ENCODE peak calls at places on chromosome 22, in seven cellular contexts. D is transverse colon, X is ovary, C is HepG2, Y is A549, I is stomach, O is suprapubic skin. F is an unnamed sample.

GRCh38 chr22:37228106-37229011 is 15.7 kb downstream of the RAC2 start:
- DNase-seq in X (no peak), C (no peak), O (no peak), I (no peak), D (peak), Y (no peak), F (no peak)

GRCh38 chr22:17706947-17707346 is 67.3 kb downstream of the BID start:
- DNase-seq in O (no peak), C (no peak), D (no peak), I (no peak), X (no peak), Y (no peak), F (no peak)

GRCh38 chr22:36303874-36304273 is 50.9 kb downstream of the APOL1 start:
- DNase-seq in Y (no peak), X (no peak), D (peak), O (no peak), I (peak), C (no peak), F (peak)

GRCh38 chr22:49361164-49361563 is 466.5 kb downstream of the BRD1 start:
- DNase-seq in X (no peak), Y (no peak), I (no peak), D (no peak), O (no peak), C (no peak), F (no peak)

GRCh38 chr22:18952022-18952421 is 15.9 kb upstream of the PRODH start:
- DNase-seq in X (peak), Y (no peak), C (no peak), I (no peak), O (peak), D (no peak), F (peak)

GRCh38 chr22:23401910-23402274 is 178.2 kb downstream of the IGLL1 start:
- DNase-seq in D (no peak), I (no peak), O (peak), Y (no peak), C (no peak), X (no peak), F (no peak)

GRCh38 chr22:37464181-37464580 is 22.0 kb downstream of the MFNG start:
- DNase-seq in X (no peak), Y (no peak), O (no peak), I (no peak), C (no peak), D (peak), F (no peak)

GRCh38 chr22:35629406-35630234 is 12.5 kb upstream of the MB start:
- DNase-seq in O (peak), C (no peak), D (peak), Y (peak), I (peak), X (peak), F (no peak)

GRCh38 chr22:46835288-46835687 is 72.8 kb downstream of the TBC1D22A start:
- DNase-seq in O (no peak), Y (no peak), I (no peak), C (no peak), X (no peak), D (no peak), F (no peak)

GRCh38 chr22:35754761-35755160 is 37.1 kb downstream of the APOL5 start:
- DNase-seq in C (no peak), Y (no peak), O (no peak), D (no peak), I (no peak), X (no peak), F (no peak)

GRCh38 chr22:47298017-47298820 is 535.8 kb downstream of the TBC1D22A start:
- DNase-seq in I (no peak), C (no peak), Y (no peak), O (no peak), D (no peak), X (no peak), F (no peak)

GRCh38 chr22:37197451-37198289 is 9.6 kb upstream of the C1QTNF6 start:
- DNase-seq in O (peak), D (peak), X (peak), I (peak), Y (peak), C (peak), F (no peak)

GRCh38 chr22:22687638-22688500 is 43.5 kb downstream of the GGTLC2 start:
- DNase-seq in Y (no peak), X (peak), D (peak), I (peak), C (peak), O (no peak), F (no peak)

GRCh38 chr22:33487041-33487716 is 429.0 kb upstream of the SYN3 start:
- DNase-seq in I (no peak), D (no peak), Y (no peak), X (no peak), O (no peak), C (no peak), F (no peak)

GRCh38 chr22:49032821-49033220 is 794.9 kb downstream of the BRD1 start:
- DNase-seq in O (no peak), X (no peak), D (no peak), Y (no peak), C (no peak), I (no peak), F (no peak)

GRCh38 chr22:46864314-46865051 is 102.0 kb downstream of the TBC1D22A start:
- DNase-seq in O (no peak), I (no peak), Y (no peak), C (peak), D (no peak), X (no peak), F (no peak)

GRCh38 chr22:17811119-17811518 is 36.9 kb upstream of the BID start:
- DNase-seq in C (no peak), D (no peak), X (no peak), I (no peak), Y (no peak), O (no peak), F (no peak)

GRCh38 chr22:46180370-46181137 is 30.2 kb downstream of the PPARA start:
- DNase-seq in D (no peak), O (no peak), X (no peak), I (no peak), Y (no peak), C (no peak), F (no peak)

GRCh38 chr22:19770349-19771220 is 10.0 kb downstream of the TBX1 start:
- DNase-seq in C (no peak), Y (no peak), D (no peak), X (no peak), O (no peak), I (no peak), F (peak)

GRCh38 chr22:48605856-48606255 is 1221.8 kb downstream of the BRD1 start:
- DNase-seq in I (no peak), Y (peak), C (peak), D (no peak), X (peak), O (no peak), F (no peak)

GRCh38 chr22:48234011-48234410 is 1471.6 kb downstream of the TBC1D22A start:
- DNase-seq in X (no peak), D (no peak), Y (no peak), C (no peak), O (no peak), I (peak), F (no peak)

GRCh38 chr22:43295173-43295572 is 48.0 kb downstream of the SCUBE1 start:
- DNase-seq in I (no peak), Y (no peak), O (no peak), C (no peak), X (no peak), D (no peak), F (peak)

GRCh38 chr22:49548356-49549202 is 279.1 kb downstream of the BRD1 start:
- DNase-seq in X (no peak), I (no peak), D (no peak), Y (no peak), O (peak), C (peak), F (peak)

GRCh38 chr22:19120829-19121630 is 1.2 kb downstream of the DGCR2 start:
- DNase-seq in O (no peak), Y (peak), C (peak), X (no peak), D (peak), I (peak), F (peak)

GRCh38 chr22:37037669-37038068 is 13.9 kb upstream of the KCTD17 start:
- DNase-seq in X (no peak), C (no peak), D (no peak), O (no peak), I (no peak), Y (no peak), F (no peak)

GRCh38 chr22:47996446-47996857 is 1234.0 kb downstream of the TBC1D22A start:
- DNase-seq in C (no peak), O (no peak), D (peak), Y (no peak), I (no peak), X (no peak), F (no peak)

GRCh38 chr22:50536231-50536630 is 6.4 kb upstream of the TYMP start:
- DNase-seq in Y (no peak), O (no peak), X (no peak), C (no peak), D (no peak), I (no peak), F (no peak)

GRCh38 chr22:35116269-35116668 is 50.3 kb downstream of the ISX start:
- DNase-seq in I (no peak), C (no peak), Y (no peak), D (peak), O (no peak), X (no peak), F (no peak)

GRCh38 chr22:37802310-37803194 is 5.2 kb upstream of the GCAT start:
- DNase-seq in X (peak), C (peak), I (peak), Y (no peak), D (peak), O (no peak), F (peak)

GRCh38 chr22:23404689-23405365 is 175.3 kb downstream of the IGLL1 start:
- DNase-seq in I (peak), D (no peak), X (no peak), Y (no peak), O (peak), C (peak), F (no peak)

GRCh38 chr22:20244250-20244648 is 23.9 kb downstream of the RTN4R start:
- DNase-seq in X (no peak), Y (no peak), C (no peak), I (no peak), D (no peak), O (no peak), F (peak)

GRCh38 chr22:49392247-49392646 is 435.4 kb downstream of the BRD1 start:
- DNase-seq in Y (no peak), D (no peak), I (no peak), O (no peak), X (no peak), C (no peak), F (no peak)

DNA sequence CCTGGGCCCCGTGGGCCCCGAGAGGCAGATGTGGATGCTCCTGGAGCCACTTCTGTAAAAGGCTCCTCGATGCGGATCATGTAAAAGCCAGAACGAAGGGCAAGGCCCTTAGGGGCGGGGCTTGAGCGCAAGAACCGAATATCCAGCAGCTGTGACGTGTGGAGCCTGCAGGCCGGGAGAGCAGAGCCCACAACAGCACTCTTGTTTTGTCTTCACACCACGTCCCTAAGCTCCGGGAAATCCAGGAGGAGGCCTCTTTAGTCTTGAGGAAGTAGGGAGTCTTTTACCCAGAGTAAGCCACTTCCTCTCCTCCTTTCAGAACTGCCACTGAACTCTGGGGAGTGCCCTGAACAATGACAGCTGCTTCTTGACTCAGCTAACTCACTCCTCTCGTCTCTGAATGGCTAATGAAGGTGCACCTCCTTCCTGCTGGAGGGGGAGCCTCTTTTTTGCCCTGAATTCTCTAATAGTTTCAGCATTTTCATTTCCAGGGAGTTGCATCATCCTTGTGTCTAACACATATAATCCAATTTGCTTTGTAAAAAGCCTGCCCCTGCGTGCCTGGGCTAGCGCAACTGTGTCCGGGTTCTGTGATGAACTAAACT is 12.5 kb downstream of the L3MBTL2 start:
- DNase-seq in O (peak), I (peak), C (no peak), D (peak), Y (no peak), X (peak), F (no peak)
- TF ChIP-seq POLR2A in O (no peak), I (no peak), C (no peak), D (peak), Y (no peak), X (no peak), F (peak)

DNA sequence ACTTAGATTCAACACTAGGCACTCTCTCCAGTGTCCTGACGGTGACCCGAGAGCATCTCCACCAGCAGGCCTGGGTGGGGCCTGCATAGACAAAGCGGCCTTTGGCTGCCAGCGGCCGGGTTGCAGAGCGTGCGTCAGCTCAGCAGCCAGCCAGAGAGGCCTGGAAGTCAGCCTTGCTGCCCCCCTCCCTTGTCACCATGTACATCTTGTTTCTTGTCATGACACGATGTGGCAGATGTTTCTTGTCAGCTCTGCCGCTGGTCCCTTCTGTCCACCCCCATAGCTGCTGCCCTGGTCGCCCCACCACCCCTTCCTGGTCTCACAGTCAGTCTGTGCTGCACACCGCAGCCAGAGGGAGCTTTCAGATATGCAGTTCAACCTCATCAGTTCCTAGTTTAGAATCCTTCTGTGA is 33.1 kb upstream of the CBX7 start:
- DNase-seq in Y (no peak), I (no peak), C (peak), O (no peak), X (no peak), D (no peak), F (peak)
- TF ChIP-seq CTCF in Y (no peak), I (no peak), C (peak), O (no peak), X (no peak), D (no peak), F (peak)

GRCh38 chr22:44673406-44673805 is 28.6 kb upstream of the PRR5 start:
- DNase-seq in Y (no peak), C (no peak), X (no peak), I (no peak), D (no peak), O (no peak), F (no peak)

GRCh38 chr22:44678980-44679647 is 22.9 kb upstream of the PRR5 start:
- DNase-seq in I (no peak), Y (no peak), X (no peak), C (no peak), O (no peak), D (no peak), F (no peak)

GRCh38 chr22:44677299-44678244 is 24.4 kb upstream of the PRR5 start:
- DNase-seq in I (no peak), C (no peak), O (no peak), Y (no peak), D (no peak), X (no peak), F (no peak)

GRCh38 chr22:44678245-44678979 is 23.6 kb upstream of the PRR5 start:
- DNase-seq in I (no peak), C (no peak), X (no peak), D (no peak), Y (no peak), O (no peak), F (no peak)

GRCh38 chr22:44676441-44677298 is 25.3 kb upstream of the PRR5 start:
- DNase-seq in X (no peak), I (peak), Y (peak), D (peak), O (no peak), C (peak), F (no peak)
- TF ChIP-seq EP300 in X (no peak), I (no peak), Y (no peak), D (no peak), O (no peak), C (peak), F (no peak)

GRCh38 chr22:38989461-38989860 is 7.3 kb downstream of the APOBEC3B start:
- DNase-seq in I (no peak), O (no peak), D (no peak), C (no peak), X (no peak), Y (no peak), F (no peak)
- TF ChIP-seq POLR2A in I (no peak), O (no peak), D (no peak), C (no peak), X (no peak), Y (no peak), F (no peak)

DNA sequence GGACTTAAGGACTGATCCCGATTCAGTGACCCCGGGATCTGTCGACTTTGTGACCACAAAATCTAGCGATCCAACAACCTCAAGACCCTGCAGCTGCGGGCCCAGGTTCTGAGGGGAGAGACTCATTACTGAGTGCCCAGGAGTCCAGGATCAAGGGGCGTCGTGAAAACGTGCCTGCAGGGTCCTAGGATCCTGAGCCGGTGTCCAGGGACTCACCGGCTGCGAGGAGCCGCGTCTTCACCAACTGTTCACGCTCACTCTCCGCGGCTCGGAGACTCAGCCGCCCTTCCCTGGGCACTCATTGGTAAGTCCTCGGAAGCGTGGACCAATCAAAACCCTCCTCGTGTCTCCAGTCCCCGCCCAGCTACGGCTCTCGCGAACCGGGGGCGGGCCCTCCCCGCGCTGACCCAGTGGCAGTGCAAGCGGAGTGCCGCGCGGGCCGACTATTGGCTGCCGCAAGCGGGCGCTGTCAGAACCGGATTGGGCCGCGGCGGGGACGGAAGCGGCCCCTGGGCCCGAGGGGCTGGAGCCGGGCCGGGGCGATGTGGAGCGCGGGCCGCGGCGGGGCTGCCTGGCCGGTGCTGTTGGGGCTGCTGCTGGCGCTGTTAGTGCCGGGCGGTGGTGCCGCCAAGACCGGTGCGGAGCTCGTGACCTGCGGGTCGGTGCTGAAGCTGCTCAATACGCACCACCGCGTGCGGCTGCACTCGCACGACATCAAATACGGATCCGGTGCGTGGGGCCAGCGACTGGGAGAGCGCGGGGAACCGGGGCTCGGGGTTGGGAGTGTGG is at the start of gene SDF2L1:
- DNase-seq in Y (peak), C (peak), I (peak), X (peak), O (peak), D (peak), F (peak)
- TF ChIP-seq CTCF in Y (no peak), C (no peak), I (peak), X (peak), O (no peak), D (no peak), F (peak)

GRCh38 chr22:32203181-32204105 is 1.4 kb downstream of the RFPL2 start:
- DNase-seq in O (no peak), I (no peak), Y (peak), D (no peak), X (no peak), C (no peak), F (peak)
- TF ChIP-seq EP300 in O (no peak), I (no peak), Y (no peak), D (no peak), X (no peak), C (no peak), F (no peak)

DNA sequence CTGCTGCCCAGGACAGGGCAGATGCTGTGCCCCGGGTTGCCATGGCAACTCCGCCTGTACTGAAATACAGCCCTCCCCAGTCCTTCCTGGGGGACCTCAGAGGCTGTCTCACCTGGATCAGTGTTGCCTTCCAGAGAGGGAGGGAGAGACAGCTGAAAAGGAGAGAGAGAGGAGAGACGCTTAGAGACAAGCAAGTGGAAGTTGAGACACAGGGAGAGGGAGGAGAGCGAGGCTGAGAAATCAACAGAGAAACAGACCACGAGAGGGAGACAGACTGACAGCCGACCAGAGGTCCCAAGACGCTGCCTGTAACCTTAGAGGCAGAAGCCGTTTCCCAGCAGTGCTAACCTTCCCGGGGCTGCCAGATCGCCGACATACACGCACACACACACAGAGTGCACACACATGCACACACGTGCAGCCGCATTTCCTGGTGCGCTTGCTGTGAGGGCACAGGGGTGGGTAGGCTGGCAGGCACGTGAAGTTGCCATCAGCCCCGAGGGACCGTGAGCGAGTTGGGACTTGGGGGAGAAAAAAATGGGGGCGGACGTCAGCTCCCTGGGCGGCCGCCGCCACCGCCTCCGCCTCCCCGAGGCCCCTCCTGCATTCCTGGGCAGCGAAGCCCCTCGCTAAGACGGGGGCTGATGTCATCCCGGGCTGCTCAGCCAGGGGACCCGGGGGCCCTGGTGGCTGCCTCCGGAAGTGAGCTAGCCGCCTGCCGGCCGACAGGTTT is 88.6 kb upstream of the CRYBB3 start:
- DNase-seq in I (peak), D (peak), C (peak), X (peak), Y (peak), O (no peak), F (no peak)
- TF ChIP-seq POLR2A in I (no peak), D (peak), C (peak), X (no peak), Y (no peak), O (no peak), F (no peak)

GRCh38 chr22:27919943-27920755 is 1.1 kb upstream of the PITPNB start:
- DNase-seq in Y (peak), C (peak), X (peak), O (no peak), I (no peak), D (no peak), F (no peak)
- TF ChIP-seq CTCF in Y (no peak), C (peak), X (no peak), O (no peak), I (no peak), D (no peak), F (no peak)

GRCh38 chr22:29926057-29926456 is 43.1 kb downstream of the MTMR3 start:
- DNase-seq in D (no peak), X (no peak), I (no peak), Y (no peak), C (no peak), O (no peak), F (no peak)

DNA sequence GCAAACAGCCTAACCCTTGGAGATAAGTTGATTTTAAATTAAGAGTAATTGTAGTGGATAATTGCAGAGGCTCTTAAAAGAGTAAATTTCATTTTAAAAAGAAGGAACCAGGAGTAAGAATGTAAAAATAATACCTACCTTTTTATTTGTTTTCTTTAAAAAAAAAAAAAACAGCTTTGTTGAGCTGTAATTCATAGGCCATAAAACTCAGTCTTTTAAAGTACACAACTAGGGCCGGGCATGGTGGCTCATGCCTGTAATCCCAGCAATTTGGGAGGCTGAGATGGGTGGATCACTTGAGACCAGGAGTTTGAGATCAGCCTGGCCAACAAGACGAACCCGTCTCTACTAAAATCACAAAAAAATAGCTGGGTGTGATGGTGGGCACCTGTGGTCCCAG is 42.4 kb downstream of the MTMR3 start:
- DNase-seq in D (no peak), O (no peak), C (no peak), Y (no peak), I (no peak), X (no peak), F (no peak)
- TF ChIP-seq EP300 in D (no peak), O (no peak), C (no peak), Y (no peak), I (no peak), X (no peak), F (no peak)

F was measured in upper lobe of left lung.